ENCODE peak calls at places on chromosome 3, in five cellular contexts. One of them, this sample, is unnamed.

GRCh38 chr3:188979669-188980311 is 192.0 kb upstream of the TPRG1 start:
- DNase-seq in tibial nerve: no peak
- DNase-seq in endothelial cell of umbilical vein: no peak
- DNase-seq in H1: no peak
- DNase-seq in breast epithelium: no peak
- DNase-seq in this sample: no peak

GRCh38 chr3:63387568-63387967 is 109.5 kb downstream of the SYNPR start:
- DNase-seq in H1: no peak
- DNase-seq in endothelial cell of umbilical vein: no peak
- DNase-seq in tibial nerve: no peak
- DNase-seq in breast epithelium: no peak
- DNase-seq in this sample: no peak

GRCh38 chr3:154971771-154972326 is 108.3 kb upstream of the MME start:
- DNase-seq in H1: no peak
- DNase-seq in breast epithelium: peak
- DNase-seq in tibial nerve: no peak
- DNase-seq in endothelial cell of umbilical vein: peak
- DNase-seq in this sample: no peak

GRCh38 chr3:10641760-10642159 is 136.4 kb upstream of the ATP2B2 start:
- DNase-seq in tibial nerve: no peak
- DNase-seq in breast epithelium: no peak
- DNase-seq in endothelial cell of umbilical vein: no peak
- DNase-seq in H1: no peak
- DNase-seq in this sample: no peak

GRCh38 chr3:72338082-72338941 is 509.9 kb downstream of the SHQ1 start:
- DNase-seq in endothelial cell of umbilical vein: peak
- DNase-seq in tibial nerve: no peak
- DNase-seq in H1: no peak
- DNase-seq in breast epithelium: no peak
- DNase-seq in this sample: no peak

GRCh38 chr3:100060685-100061484 is 53.4 kb downstream of the FILIP1L start:
- DNase-seq in H1: no peak
- DNase-seq in tibial nerve: no peak
- DNase-seq in breast epithelium: no peak
- DNase-seq in endothelial cell of umbilical vein: no peak
- DNase-seq in this sample: no peak

GRCh38 chr3:52072471-52072870 is 16.1 kb upstream of the DUSP7 start:
- DNase-seq in breast epithelium: no peak
- DNase-seq in tibial nerve: no peak
- DNase-seq in H1: no peak
- DNase-seq in endothelial cell of umbilical vein: no peak
- DNase-seq in this sample: no peak

GRCh38 chr3:52682016-52682415 is 3.7 kb downstream of the PBRM1 start:
- DNase-seq in endothelial cell of umbilical vein: peak
- DNase-seq in tibial nerve: no peak
- DNase-seq in H1: no peak
- DNase-seq in breast epithelium: no peak
- DNase-seq in this sample: peak

GRCh38 chr3:133745981-133746721 is at the start of gene TF:
- DNase-seq in tibial nerve: no peak
- DNase-seq in endothelial cell of umbilical vein: no peak
- DNase-seq in H1: no peak
- DNase-seq in breast epithelium: no peak
- DNase-seq in this sample: peak

GRCh38 chr3:138078901-138079344 is 36.5 kb downstream of the DZIP1L start:
- DNase-seq in H1: no peak
- DNase-seq in breast epithelium: no peak
- DNase-seq in endothelial cell of umbilical vein: no peak
- DNase-seq in tibial nerve: no peak
- DNase-seq in this sample: no peak

GRCh38 chr3:114293846-114294245 is at the start of gene TIGIT:
- DNase-seq in endothelial cell of umbilical vein: no peak
- DNase-seq in tibial nerve: no peak
- DNase-seq in H1: no peak
- DNase-seq in breast epithelium: no peak
- DNase-seq in this sample: no peak

GRCh38 chr3:29183346-29184087 is 97.4 kb upstream of the RBMS3 start:
- DNase-seq in tibial nerve: no peak
- DNase-seq in H1: no peak
- DNase-seq in breast epithelium: no peak
- DNase-seq in endothelial cell of umbilical vein: no peak
- DNase-seq in this sample: no peak

GRCh38 chr3:45367451-45367850 is 20.9 kb upstream of the LARS2 start:
- DNase-seq in breast epithelium: no peak
- DNase-seq in tibial nerve: no peak
- DNase-seq in H1: no peak
- DNase-seq in endothelial cell of umbilical vein: no peak
- DNase-seq in this sample: no peak

GRCh38 chr3:190399677-190400076 is 11.7 kb downstream of the CLDN16 start:
- DNase-seq in tibial nerve: no peak
- DNase-seq in H1: no peak
- DNase-seq in breast epithelium: no peak
- DNase-seq in endothelial cell of umbilical vein: no peak
- DNase-seq in this sample: no peak

GRCh38 chr3:99534951-99535704 is 103.3 kb upstream of the COL8A1 start:
- DNase-seq in breast epithelium: no peak
- DNase-seq in H1: no peak
- DNase-seq in tibial nerve: no peak
- DNase-seq in endothelial cell of umbilical vein: peak
- DNase-seq in this sample: no peak

GRCh38 chr3:133803474-133803873 is 2.1 kb upstream of the SRPRB start:
- DNase-seq in H1: no peak
- DNase-seq in endothelial cell of umbilical vein: no peak
- DNase-seq in breast epithelium: no peak
- DNase-seq in tibial nerve: no peak
- DNase-seq in this sample: no peak

GRCh38 chr3:177145402-177145801 is 51.9 kb downstream of the TBL1XR1 start:
- DNase-seq in endothelial cell of umbilical vein: no peak
- DNase-seq in H1: no peak
- DNase-seq in breast epithelium: no peak
- DNase-seq in tibial nerve: no peak
- DNase-seq in this sample: no peak
- H3K27ac ChIP-seq in endothelial cell of umbilical vein: no peak
- H3K27ac ChIP-seq in H1: no peak
- H3K27ac ChIP-seq in breast epithelium: no peak
- H3K27ac ChIP-seq in tibial nerve: no peak
- H3K27ac ChIP-seq in this sample: no peak

GRCh38 chr3:23776352-23776891 is 29.3 kb upstream of the UBE2E1 start:
- DNase-seq in tibial nerve: no peak
- DNase-seq in endothelial cell of umbilical vein: no peak
- DNase-seq in H1: no peak
- DNase-seq in breast epithelium: no peak
- DNase-seq in this sample: no peak
- H3K4me3 ChIP-seq in tibial nerve: no peak
- H3K4me3 ChIP-seq in endothelial cell of umbilical vein: no peak
- H3K4me3 ChIP-seq in H1: no peak
- H3K4me3 ChIP-seq in breast epithelium: no peak
- H3K4me3 ChIP-seq in this sample: no peak

DNA sequence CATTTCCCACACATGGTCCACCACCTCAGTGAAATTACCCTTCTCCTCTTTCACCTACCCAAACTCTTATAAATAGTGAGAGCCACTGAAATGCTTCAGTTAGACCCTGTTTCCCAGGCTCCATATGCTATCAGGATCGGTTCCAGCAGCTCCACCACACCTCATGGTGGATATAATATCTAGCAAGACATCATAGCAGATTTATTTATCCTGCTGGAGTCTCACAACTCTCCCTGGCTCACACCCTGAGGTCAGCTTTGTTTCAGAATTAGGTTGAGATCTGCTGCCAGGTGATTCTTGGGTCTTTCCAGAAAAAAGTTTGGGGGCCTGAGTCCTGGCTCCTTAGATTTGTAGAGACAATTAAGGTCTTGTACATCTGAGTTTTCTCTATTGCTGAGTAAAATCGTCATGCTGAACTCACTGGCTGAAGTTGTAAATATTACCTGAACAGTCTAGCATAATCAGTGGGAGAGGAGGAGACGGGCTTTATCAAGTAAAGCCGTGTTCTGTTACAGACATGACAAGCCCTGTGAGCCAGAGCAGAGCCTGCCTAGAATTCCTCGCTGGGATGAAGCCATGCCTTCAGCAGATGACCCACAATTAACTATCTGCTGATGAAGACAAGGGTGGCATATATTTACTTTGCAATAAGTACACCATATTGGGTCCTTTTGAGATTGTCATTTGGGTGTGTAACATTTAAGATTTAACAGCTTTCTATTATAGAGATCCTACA is 131.6 kb downstream of the STAC start:
- DNase-seq in tibial nerve: no peak
- DNase-seq in breast epithelium: no peak
- DNase-seq in H1: no peak
- DNase-seq in endothelial cell of umbilical vein: no peak
- DNase-seq in this sample: no peak
- TF ChIP-seq POLR2A in tibial nerve: no peak
- TF ChIP-seq POLR2A in breast epithelium: no peak
- TF ChIP-seq POLR2A in H1: no peak
- TF ChIP-seq POLR2A in endothelial cell of umbilical vein: no peak
- TF ChIP-seq POLR2A in this sample: no peak

GRCh38 chr3:38168988-38169363 is 3.6 kb downstream of the OXSR1 start:
- DNase-seq in breast epithelium: no peak
- DNase-seq in endothelial cell of umbilical vein: no peak
- DNase-seq in tibial nerve: no peak
- DNase-seq in H1: no peak
- DNase-seq in this sample: no peak

GRCh38 chr3:38171622-38172021 is 6.3 kb downstream of the OXSR1 start:
- DNase-seq in endothelial cell of umbilical vein: no peak
- DNase-seq in breast epithelium: no peak
- DNase-seq in tibial nerve: no peak
- DNase-seq in H1: no peak
- DNase-seq in this sample: no peak

GRCh38 chr3:38170722-38171121 is 5.4 kb downstream of the OXSR1 start:
- DNase-seq in H1: no peak
- DNase-seq in tibial nerve: no peak
- DNase-seq in breast epithelium: no peak
- DNase-seq in endothelial cell of umbilical vein: no peak
- DNase-seq in this sample: no peak

GRCh38 chr3:38177175-38177574 is 11.8 kb downstream of the OXSR1 start:
- DNase-seq in endothelial cell of umbilical vein: no peak
- DNase-seq in breast epithelium: no peak
- DNase-seq in tibial nerve: no peak
- DNase-seq in H1: no peak
- DNase-seq in this sample: no peak

DNA sequence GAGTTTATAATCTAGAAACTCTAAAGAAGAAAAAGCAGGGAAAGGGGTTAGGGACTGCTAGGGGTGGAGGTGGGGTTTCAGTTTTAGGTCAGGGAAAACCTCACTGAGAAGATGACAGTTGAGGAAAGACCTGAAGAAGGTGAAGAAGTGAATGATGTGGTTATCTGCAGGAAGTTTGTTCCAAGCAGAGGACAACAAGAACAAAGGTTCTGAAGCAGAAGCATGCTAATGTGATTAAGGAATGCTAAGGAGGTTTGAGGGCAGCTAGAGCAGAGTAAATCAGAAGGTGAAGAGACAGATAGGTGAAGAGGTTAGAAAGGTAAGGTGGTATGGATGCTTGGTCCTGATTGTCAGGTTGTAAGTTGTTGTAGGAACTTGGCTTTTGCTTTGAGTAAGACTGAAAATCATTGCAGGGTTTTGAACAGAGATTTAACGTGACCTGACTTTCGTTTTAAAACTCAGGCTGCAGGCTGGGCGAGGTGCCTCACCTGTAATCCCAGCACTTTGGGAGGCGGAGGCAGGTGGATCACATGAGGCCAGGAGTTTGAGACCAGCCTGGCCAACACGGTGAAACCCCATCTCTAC is 8.6 kb downstream of the OXSR1 start:
- DNase-seq in tibial nerve: no peak
- DNase-seq in endothelial cell of umbilical vein: no peak
- DNase-seq in breast epithelium: no peak
- DNase-seq in H1: no peak
- DNase-seq in this sample: no peak
- H3K27ac ChIP-seq in tibial nerve: no peak
- H3K27ac ChIP-seq in endothelial cell of umbilical vein: no peak
- H3K27ac ChIP-seq in breast epithelium: no peak
- H3K27ac ChIP-seq in H1: no peak
- H3K27ac ChIP-seq in this sample: no peak

DNA sequence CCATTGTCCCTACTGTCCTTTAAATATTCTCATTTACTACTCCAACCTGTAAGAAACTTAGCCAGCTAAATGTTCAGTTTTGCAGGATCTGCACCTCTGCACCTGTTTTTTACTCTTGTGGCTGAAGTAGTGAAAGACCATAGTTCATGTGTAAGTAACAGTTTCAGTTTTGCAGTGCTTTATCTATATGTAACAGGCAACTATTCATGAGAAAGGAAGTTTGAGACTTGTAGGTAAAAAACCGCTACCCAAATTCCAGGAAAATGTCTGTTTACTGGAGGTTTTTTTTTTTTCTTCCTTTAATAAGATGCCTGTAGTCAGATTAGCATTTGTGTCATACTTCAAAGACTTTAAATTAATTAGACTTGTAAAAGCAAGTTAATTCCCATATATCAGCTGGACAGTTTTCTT is 25.4 kb upstream of the MBNL1 start:
- DNase-seq in endothelial cell of umbilical vein: no peak
- DNase-seq in tibial nerve: no peak
- DNase-seq in breast epithelium: no peak
- DNase-seq in H1: no peak
- DNase-seq in this sample: no peak
- H3K4me3 ChIP-seq in endothelial cell of umbilical vein: no peak
- H3K4me3 ChIP-seq in tibial nerve: no peak
- H3K4me3 ChIP-seq in breast epithelium: no peak
- H3K4me3 ChIP-seq in H1: no peak
- H3K4me3 ChIP-seq in this sample: no peak

GRCh38 chr3:172063456-172064432 is 24.4 kb downstream of the FNDC3B start:
- DNase-seq in breast epithelium: no peak
- DNase-seq in H1: no peak
- DNase-seq in endothelial cell of umbilical vein: no peak
- DNase-seq in tibial nerve: no peak
- DNase-seq in this sample: no peak

GRCh38 chr3:172060234-172060633 is 20.9 kb downstream of the FNDC3B start:
- DNase-seq in H1: no peak
- DNase-seq in tibial nerve: no peak
- DNase-seq in breast epithelium: no peak
- DNase-seq in endothelial cell of umbilical vein: no peak
- DNase-seq in this sample: no peak

GRCh38 chr3:172059532-172059931 is 20.2 kb downstream of the FNDC3B start:
- DNase-seq in endothelial cell of umbilical vein: no peak
- DNase-seq in breast epithelium: no peak
- DNase-seq in H1: no peak
- DNase-seq in tibial nerve: no peak
- DNase-seq in this sample: no peak

GRCh38 chr3:172065534-172065933 is 26.2 kb downstream of the FNDC3B start:
- DNase-seq in breast epithelium: no peak
- DNase-seq in H1: no peak
- DNase-seq in tibial nerve: no peak
- DNase-seq in endothelial cell of umbilical vein: peak
- DNase-seq in this sample: no peak

DNA sequence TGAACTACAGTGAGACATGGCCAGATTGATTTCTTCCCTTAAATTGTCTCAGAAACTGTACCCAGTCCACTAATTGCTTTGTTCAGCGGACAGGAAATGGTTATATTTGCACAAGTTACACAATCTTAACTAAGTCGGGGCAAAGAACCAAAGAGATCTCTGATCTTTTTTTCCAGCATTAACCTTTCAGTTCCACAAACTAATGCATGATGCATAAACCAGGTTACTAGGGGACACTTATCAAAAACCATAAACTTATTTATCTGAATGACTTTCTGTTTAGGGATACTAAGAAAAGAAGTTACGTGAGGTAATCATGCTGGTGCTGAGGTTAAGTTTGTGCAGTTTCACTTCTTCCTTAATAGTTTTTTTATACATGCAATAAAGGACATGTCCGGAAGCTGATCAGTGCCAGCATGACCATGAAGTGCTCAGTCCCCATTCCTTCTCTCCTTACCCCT is 22.4 kb downstream of the FNDC3B start:
- DNase-seq in endothelial cell of umbilical vein: peak
- DNase-seq in breast epithelium: no peak
- DNase-seq in H1: no peak
- DNase-seq in tibial nerve: no peak
- DNase-seq in this sample: no peak
- TF ChIP-seq POLR2A in endothelial cell of umbilical vein: peak
- TF ChIP-seq POLR2A in breast epithelium: no peak
- TF ChIP-seq POLR2A in H1: no peak
- TF ChIP-seq POLR2A in tibial nerve: no peak
- TF ChIP-seq POLR2A in this sample: peak

This sample was measured in right lobe of liver.